ENCODE peak calls at places on chromosome 4, in nine cellular contexts. W is A549, T is Calu3, H is activated B cell treated with CpG ODN at 0.5 μM for 24 hours, V is WTC11, P is fibroblast of mammary gland, J is AG09309, A is mammary epithelial cell, I is fibroblast of lung. O is an unnamed sample.

GRCh38 chr4:44017422-44017739 is 431.2 kb downstream of the KCTD8 start:
- DNase-seq in I (no peak), W (no peak), J (no peak), T (no peak), V (no peak), P (no peak), H (no peak), A (no peak), O (no peak)

GRCh38 chr4:139419388-139419914 is 34.5 kb upstream of the RAB33B start:
- DNase-seq in J (peak; percentile 49), V (no peak), H (no peak), I (peak; percentile 62), P (peak; percentile 68), W (no peak), T (no peak), A (peak; percentile 72), O (no peak)

GRCh38 chr4:48116582-48116981 is 17.5 kb downstream of the TXK start:
- DNase-seq in W (no peak), H (no peak), P (no peak), A (no peak), T (no peak), V (no peak), J (no peak), I (no peak), O (no peak)

GRCh38 chr4:45294464-45294863 is 568.1 kb upstream of the GNPDA2 start:
- DNase-seq in W (no peak), T (no peak), I (no peak), V (no peak), A (no peak), H (no peak), J (no peak), P (no peak), O (no peak)

GRCh38 chr4:5728451-5728850 is 17.4 kb downstream of the EVC start:
- DNase-seq in T (no peak), H (no peak), P (no peak), A (no peak), I (no peak), J (no peak), V (no peak), W (no peak), O (no peak)

GRCh38 chr4:33073811-33074210 is 2353.6 kb downstream of the PCDH7 start:
- DNase-seq in A (no peak), W (no peak), T (no peak), P (peak; percentile 27), V (no peak), I (peak; percentile 68), H (no peak), J (no peak), O (no peak)

GRCh38 chr4:127261476-127261875 is 371.3 kb upstream of the INTU start:
- DNase-seq in I (peak; percentile 49), P (peak; percentile 13), A (peak; percentile 56), J (no peak), W (no peak), H (no peak), V (no peak), T (no peak), O (no peak)

GRCh38 chr4:16075061-16075460 is 8.8 kb downstream of the PROM1 start:
- DNase-seq in W (no peak), T (no peak), P (no peak), H (no peak), J (no peak), A (no peak), V (no peak), I (no peak), O (no peak)

GRCh38 chr4:11039494-11040142 is 355.1 kb upstream of the CLNK start:
- DNase-seq in J (no peak), W (no peak), A (no peak), I (no peak), T (no peak), H (no peak), P (no peak), V (no peak), O (no peak)

GRCh38 chr4:100977746-100978397 is 369.5 kb downstream of the PPP3CA start:
- DNase-seq in J (peak; percentile 43), A (peak; percentile 17), P (peak; percentile 31), V (no peak), I (no peak), T (no peak), H (no peak), W (no peak), O (no peak)

GRCh38 chr4:161949941-161950725 is 213.7 kb downstream of the FSTL5 start:
- DNase-seq in A (peak; percentile 40), J (peak; percentile 13), I (no peak), H (no peak), P (peak; percentile 3), V (no peak), W (no peak), T (no peak), O (no peak)

GRCh38 chr4:38077791-38078489 is 117.7 kb downstream of the PTTG2 start:
- DNase-seq in V (no peak), A (no peak), J (no peak), P (no peak), T (no peak), W (no peak), H (no peak), I (no peak), O (no peak)

GRCh38 chr4:54658321-54659093 is 750 bp downstream of the KIT start:
- DNase-seq in T (peak; percentile 54), H (no peak), J (no peak), W (peak; percentile 17), V (peak; percentile 60), P (peak; percentile 17), A (peak; percentile 21), I (peak; percentile 28), O (peak; percentile 68)

GRCh38 chr4:92551616-92552015 is 247.8 kb downstream of the GRID2 start:
- DNase-seq in H (no peak), T (no peak), V (no peak), J (no peak), P (no peak), I (no peak), A (no peak), W (no peak), O (no peak)

GRCh38 chr4:124111922-124112321 is 600.6 kb downstream of the ANKRD50 start:
- DNase-seq in A (peak; percentile 52), T (peak; percentile 13), W (peak; percentile 53), H (no peak), P (peak; percentile 92), J (peak; percentile 64), I (peak; percentile 88), V (no peak), O (no peak)

GRCh38 chr4:83189631-83190136 is 75.2 kb upstream of the PLAC8 start:
- DNase-seq in I (no peak), A (no peak), V (no peak), T (no peak), H (no peak), P (no peak), W (peak; percentile 58), J (no peak), O (no peak)

GRCh38 chr4:10013722-10014121 is 7.6 kb downstream of the SLC2A9 start:
- DNase-seq in W (peak; percentile 40), I (peak; percentile 13), T (peak; percentile 72), V (peak; percentile 86), P (peak; percentile 25), J (no peak), H (no peak), A (peak; percentile 43), O (no peak)

GRCh38 chr4:112589207-112589606 is 47.5 kb downstream of the ZGRF1 start:
- DNase-seq in T (no peak), H (no peak), W (peak; percentile 19), P (peak; percentile 43), J (no peak), I (peak; percentile 36), A (peak; percentile 6), V (no peak), O (no peak)
- TF ChIP-seq CTCF in T (no peak), H (no peak), W (no peak), P (no peak), J (no peak), I (no peak), A (no peak), V (no peak), O (no peak)

GRCh38 chr4:21802406-21802805 is 146.2 kb downstream of the KCNIP4 start:
- DNase-seq in T (no peak), I (no peak), P (peak; percentile 45), A (peak; percentile 55), H (no peak), W (peak; percentile 10), J (no peak), V (no peak), O (no peak)

GRCh38 chr4:21801661-21802355 is 146.8 kb downstream of the KCNIP4 start:
- DNase-seq in I (no peak), H (no peak), T (no peak), P (no peak), J (no peak), V (no peak), W (no peak), A (no peak), O (no peak)

GRCh38 chr4:21811576-21811975 is 137.0 kb downstream of the KCNIP4 start:
- DNase-seq in J (peak; percentile 54), V (no peak), T (no peak), A (no peak), W (no peak), H (no peak), I (no peak), P (peak; percentile 28), O (no peak)

GRCh38 chr4:21806991-21807390 is 141.6 kb downstream of the KCNIP4 start:
- DNase-seq in W (no peak), J (no peak), V (no peak), I (no peak), T (no peak), A (no peak), H (no peak), P (peak; percentile 25), O (no peak)
- TF ChIP-seq CTCF in W (no peak), J (peak; percentile 29), V (no peak), I (no peak), T (no peak), A (peak; percentile 22), H (no peak), P (peak; percentile 11), O (no peak)

DNA sequence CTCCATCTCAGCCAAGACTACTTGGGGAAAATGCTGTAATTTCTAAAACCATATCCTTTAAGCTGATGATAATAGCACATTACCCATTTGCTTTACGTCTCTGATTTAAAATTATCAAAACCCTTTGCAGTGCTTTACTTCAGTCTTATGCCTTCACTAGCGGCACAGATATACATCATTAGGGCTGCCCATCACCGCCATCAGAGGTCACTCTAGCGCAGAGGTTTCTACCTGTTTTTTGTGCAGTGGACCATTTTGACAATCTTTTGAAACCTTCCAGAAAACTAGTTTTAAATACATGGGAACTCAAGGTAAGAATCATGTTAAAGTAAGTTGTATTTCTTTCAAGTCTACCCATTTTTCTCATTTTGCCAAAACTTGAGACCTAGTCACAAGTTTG is 592.5 kb downstream of the PPARGC1A start:
- DNase-seq in I (no peak), T (no peak), V (peak; percentile 13), H (no peak), J (no peak), A (no peak), P (no peak), W (no peak), O (no peak)
- TF ChIP-seq CTCF in I (no peak), T (no peak), V (no peak), H (no peak), J (no peak), A (no peak), P (no peak), W (no peak), O (no peak)

DNA sequence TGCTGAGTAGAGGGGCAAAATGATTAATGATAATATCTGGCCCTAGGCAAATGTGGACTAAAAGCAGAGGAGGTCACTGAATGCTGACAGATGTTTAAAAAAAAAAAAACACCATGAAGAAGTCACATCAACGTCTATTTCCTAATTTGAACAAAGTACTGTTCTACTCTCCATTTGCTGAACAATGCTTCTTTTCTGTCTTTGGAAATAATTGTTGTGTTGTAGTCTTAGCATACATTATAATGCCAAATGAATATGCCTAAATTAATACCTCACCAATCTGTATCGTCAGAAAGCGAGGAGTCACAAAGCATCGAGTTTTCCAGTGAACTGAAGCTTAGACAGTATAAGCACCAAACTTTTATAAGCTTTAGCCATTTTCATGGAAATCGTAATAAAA is 140.9 kb upstream of the JADE1 start:
- DNase-seq in I (no peak), P (no peak), W (no peak), T (no peak), A (no peak), V (no peak), H (no peak), J (no peak), O (no peak)
- TF ChIP-seq CTCF in I (no peak), P (no peak), W (no peak), T (no peak), A (no peak), V (no peak), H (no peak), J (no peak), O (no peak)

O was measured in mesothelial cell of epicardium.